ENCODE peak calls at places on chromosomes 12 and 14, in six cellular contexts. S is stimulated activated CD4-positive, alpha-beta T cell treated with anti-CD3 and anti-CD28 coated beads, TNF-alpha, amount 100 ng/mL, for 4 hours; Q is mammary epithelial cell; O is D341Med; K is heart left ventricle; C is stimulated activated CD8-positive, alpha-beta memory T cell treated with anti-CD3 and anti-CD28 coated beads, Interleukin-4, amount 100 ng/mL, for 4 hours. J is an unnamed sample.

GRCh38 chr12:25518512-25518911 is 34.6 kb downstream of the LMNTD1 start:
- DNase-seq in K (no peak), O (no peak), Q (peak), S (no peak), C (no peak), J (no peak)

GRCh38 chr14:39442293-39442692 is 10.1 kb upstream of the FBXO33 start:
- DNase-seq in Q (no peak), C (no peak), O (no peak), K (peak), S (no peak), J (peak)

GRCh38 chr14:83826838-83827237 is 1703.1 kb upstream of the FLRT2 start:
- DNase-seq in S (no peak), K (no peak), O (no peak), C (no peak), Q (no peak), J (no peak)

GRCh38 chr14:28571636-28572035 is 195.0 kb upstream of the FOXG1 start:
- DNase-seq in Q (peak), K (no peak), S (no peak), O (no peak), C (no peak), J (no peak)

GRCh38 chr14:93234798-93235197 is 27.7 kb downstream of the UBR7 start:
- DNase-seq in S (no peak), K (no peak), O (no peak), C (no peak), Q (peak), J (no peak)

GRCh38 chr12:120998435-120998834 is 17.9 kb downstream of the C12orf43 start:
- DNase-seq in K (no peak), O (no peak), C (no peak), S (no peak), Q (no peak), J (no peak)

GRCh38 chr12:70686299-70686698 is 49.1 kb upstream of the PTPRB start:
- DNase-seq in K (no peak), Q (no peak), S (no peak), O (no peak), C (no peak), J (no peak)

GRCh38 chr14:101235042-101235871 is 326.0 kb upstream of the DIO3 start:
- DNase-seq in K (no peak), Q (peak), C (no peak), O (peak), S (no peak), J (no peak)

GRCh38 chr12:25130741-25131188 is 64.2 kb downstream of the DNAI7 start:
- DNase-seq in Q (peak), O (no peak), K (no peak), S (no peak), C (no peak), J (no peak)

GRCh38 chr12:64256166-64256800 is 34.2 kb upstream of the KICS2 start:
- DNase-seq in K (no peak), C (no peak), Q (peak), S (no peak), O (no peak), J (no peak)

GRCh38 chr12:67716817-67717216 is 68.3 kb downstream of the DYRK2 start:
- DNase-seq in O (no peak), Q (no peak), K (no peak), S (no peak), C (no peak), J (no peak)

GRCh38 chr14:105165134-105165704 is 3.4 kb downstream of the JAG2 start:
- DNase-seq in O (no peak), S (no peak), K (no peak), C (no peak), Q (no peak), J (no peak)

GRCh38 chr14:91573894-91574837 is 64.1 kb upstream of the PPP4R3A start:
- DNase-seq in S (peak), C (peak), K (peak), Q (peak), O (peak), J (no peak)

GRCh38 chr14:25820368-25820767 is 770.4 kb upstream of the STXBP6 start:
- DNase-seq in O (no peak), C (no peak), S (no peak), Q (no peak), K (no peak), J (no peak)

GRCh38 chr12:117850048-117850447 is 118.7 kb downstream of the KSR2 start:
- DNase-seq in C (no peak), Q (peak), K (no peak), S (no peak), O (peak), J (no peak)

GRCh38 chr14:37056473-37056872 is 115.9 kb downstream of the SLC25A21 start:
- DNase-seq in Q (peak), K (no peak), O (no peak), S (no peak), C (no peak), J (no peak)

GRCh38 chr14:49405291-49405690 is 180.9 kb downstream of the RPS29 start:
- DNase-seq in Q (peak), C (no peak), S (no peak), K (no peak), O (no peak), J (no peak)

GRCh38 chr12:34400423-34400881 is 378.2 kb downstream of the ALG10 start:
- DNase-seq in C (no peak), S (no peak), O (peak), K (peak), Q (no peak), J (no peak)

GRCh38 chr12:52168019-52168717 is 23.6 kb downstream of the KRT80 start:
- DNase-seq in Q (peak), O (no peak), C (no peak), S (no peak), K (no peak), J (no peak)

GRCh38 chr14:64722842-64723447 is 18.7 kb downstream of the PLEKHG3 start:
- DNase-seq in Q (peak), S (no peak), K (peak), O (no peak), C (no peak), J (peak)

GRCh38 chr12:2607881-2608607 is 186.7 kb upstream of the FKBP4 start:
- DNase-seq in Q (no peak), S (no peak), K (no peak), C (no peak), O (no peak), J (no peak)

GRCh38 chr12:58959639-58960300 is 39.5 kb upstream of the LRIG3 start:
- DNase-seq in Q (no peak), O (no peak), K (no peak), C (no peak), S (no peak), J (no peak)

GRCh38 chr12:57522887-57523705 is 472 bp downstream of the MBD6 start:
- DNase-seq in O (no peak), C (no peak), Q (peak), K (peak), S (peak), J (peak)

GRCh38 chr14:100790785-100791667 is 34.9 kb upstream of the MEG3 start:
- DNase-seq in Q (no peak), K (peak), O (no peak), S (no peak), C (no peak), J (no peak)